ENCODE peak calls at places on chromosomes 2 and 18, in five cellular contexts. One of them, this sample, is unnamed.

GRCh38 chr18:35973650-35974049 is 1.2 kb downstream of the RMP24 start:
- DNase-seq in hepatocyte: no peak
- DNase-seq in IMR-90: no peak
- DNase-seq in transverse colon: no peak
- DNase-seq in heart right ventricle: no peak
- DNase-seq in this sample: no peak

GRCh38 chr18:46046126-46046525 is 25.9 kb downstream of the PSTPIP2 start:
- DNase-seq in IMR-90: no peak
- DNase-seq in transverse colon: no peak
- DNase-seq in heart right ventricle: no peak
- DNase-seq in hepatocyte: no peak
- DNase-seq in this sample: no peak

GRCh38 chr2:178069551-178069950 is 3.0 kb downstream of the PDE11A start:
- DNase-seq in IMR-90: no peak
- DNase-seq in hepatocyte: no peak
- DNase-seq in heart right ventricle: no peak
- DNase-seq in transverse colon: no peak
- DNase-seq in this sample: no peak

GRCh38 chr2:105129722-105130232 is 91.9 kb downstream of the MRPS9 start:
- DNase-seq in transverse colon: no peak
- DNase-seq in IMR-90: no peak
- DNase-seq in heart right ventricle: no peak
- DNase-seq in hepatocyte: no peak
- DNase-seq in this sample: no peak

GRCh38 chr2:180823546-180824141 is 156.8 kb upstream of the UBE2E3 start:
- DNase-seq in heart right ventricle: no peak
- DNase-seq in IMR-90: peak; percentile 57
- DNase-seq in transverse colon: no peak
- DNase-seq in hepatocyte: no peak
- DNase-seq in this sample: peak; percentile 5

GRCh38 chr2:29579495-29580178 is 341.7 kb downstream of the ALK start:
- DNase-seq in hepatocyte: no peak
- DNase-seq in transverse colon: no peak
- DNase-seq in IMR-90: no peak
- DNase-seq in heart right ventricle: no peak
- DNase-seq in this sample: no peak

GRCh38 chr2:165115258-165115657 is 88.6 kb downstream of the SCN3A start:
- DNase-seq in hepatocyte: no peak
- DNase-seq in transverse colon: no peak
- DNase-seq in heart right ventricle: no peak
- DNase-seq in IMR-90: no peak
- DNase-seq in this sample: no peak

GRCh38 chr2:162710282-162710891 is 128.2 kb downstream of the KCNH7 start:
- DNase-seq in IMR-90: no peak
- DNase-seq in transverse colon: peak; percentile 13
- DNase-seq in heart right ventricle: no peak
- DNase-seq in hepatocyte: peak; percentile 32
- DNase-seq in this sample: no peak

GRCh38 chr2:64524604-64525322 is 635 bp downstream of the AFTPH start:
- DNase-seq in transverse colon: peak; percentile 38
- DNase-seq in IMR-90: peak; percentile 7
- DNase-seq in heart right ventricle: no peak
- DNase-seq in hepatocyte: peak; percentile 60
- DNase-seq in this sample: no peak

GRCh38 chr2:157901325-157901724 is 25.2 kb upstream of the ACVR1 start:
- DNase-seq in heart right ventricle: no peak
- DNase-seq in transverse colon: no peak
- DNase-seq in IMR-90: no peak
- DNase-seq in hepatocyte: no peak
- DNase-seq in this sample: no peak

GRCh38 chr2:218566296-218566695 is 1.9 kb downstream of the USP37 start:
- DNase-seq in IMR-90: no peak
- DNase-seq in heart right ventricle: no peak
- DNase-seq in transverse colon: no peak
- DNase-seq in hepatocyte: no peak
- DNase-seq in this sample: no peak

GRCh38 chr2:80244905-80245584 is 59.5 kb downstream of the LRRTM1 start:
- DNase-seq in transverse colon: no peak
- DNase-seq in IMR-90: no peak
- DNase-seq in hepatocyte: no peak
- DNase-seq in heart right ventricle: no peak
- DNase-seq in this sample: no peak

GRCh38 chr18:75212626-75213110 is 2.1 kb downstream of the TSHZ1 start:
- DNase-seq in hepatocyte: peak; percentile 24
- DNase-seq in IMR-90: no peak
- DNase-seq in heart right ventricle: no peak
- DNase-seq in transverse colon: no peak
- DNase-seq in this sample: no peak

GRCh38 chr2:65602851-65603250 is 170.5 kb upstream of the SPRED2 start:
- DNase-seq in hepatocyte: no peak
- DNase-seq in heart right ventricle: no peak
- DNase-seq in IMR-90: no peak
- DNase-seq in transverse colon: no peak
- DNase-seq in this sample: no peak

GRCh38 chr2:47539228-47539627 is 136.3 kb downstream of the MSH2 start:
- DNase-seq in IMR-90: no peak
- DNase-seq in heart right ventricle: no peak
- DNase-seq in hepatocyte: no peak
- DNase-seq in transverse colon: no peak
- DNase-seq in this sample: no peak
- TF ChIP-seq CTCF in IMR-90: peak; percentile 13
- TF ChIP-seq CTCF in heart right ventricle: no peak
- TF ChIP-seq CTCF in hepatocyte: no peak
- TF ChIP-seq CTCF in transverse colon: no peak
- TF ChIP-seq CTCF in this sample: no peak

DNA sequence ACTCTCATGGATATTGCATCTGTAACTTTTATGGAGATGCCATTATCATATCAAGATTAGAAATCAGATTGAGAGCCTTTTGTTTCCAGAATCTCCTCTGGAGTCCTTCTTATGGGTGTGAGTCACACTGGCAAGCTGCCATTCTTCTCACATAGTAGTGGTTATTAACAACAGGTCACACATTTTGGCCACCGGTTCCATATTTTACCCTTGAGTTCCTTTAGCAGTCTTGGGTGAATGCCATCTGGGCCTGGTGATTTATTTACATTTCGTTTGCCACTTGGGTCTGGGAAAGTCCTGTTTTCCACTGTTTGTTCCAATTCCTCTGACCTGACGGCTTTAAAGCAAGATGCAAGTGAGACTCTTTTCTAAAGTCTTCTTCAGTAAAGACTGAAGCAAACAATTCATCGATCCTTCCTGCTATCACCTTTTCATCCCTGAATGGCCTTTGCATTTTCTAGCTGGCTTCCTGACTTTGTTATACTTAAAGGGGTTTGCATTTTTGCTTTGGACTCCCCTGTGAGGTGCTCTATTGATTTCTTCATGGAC is 80.5 kb upstream of the CAVIN2 start:
- DNase-seq in heart right ventricle: no peak
- DNase-seq in transverse colon: peak; percentile 56
- DNase-seq in IMR-90: peak; percentile 74
- DNase-seq in hepatocyte: no peak
- DNase-seq in this sample: no peak
- H3K4me3 ChIP-seq in heart right ventricle: no peak overlapping the region
- H3K4me3 ChIP-seq in transverse colon: no peak overlapping the region
- H3K4me3 ChIP-seq in IMR-90: no peak overlapping the region
- H3K4me3 ChIP-seq in hepatocyte: no peak overlapping the region
- H3K4me3 ChIP-seq in this sample: no peak overlapping the region

GRCh38 chr2:127371037-127371436 is 16.7 kb downstream of the MAP3K2 start:
- DNase-seq in hepatocyte: no peak
- DNase-seq in heart right ventricle: peak; percentile 35
- DNase-seq in IMR-90: no peak
- DNase-seq in transverse colon: no peak
- DNase-seq in this sample: no peak
- H3K36me3 ChIP-seq in hepatocyte: no peaks in the 10 kb centered on the region
- H3K36me3 ChIP-seq in heart right ventricle: peaks cover 5% of the 10 kb centered on the region
- H3K36me3 ChIP-seq in IMR-90: peaks cover 2% of the 10 kb centered on the region
- H3K36me3 ChIP-seq in transverse colon: no peaks in the 10 kb centered on the region
- H3K36me3 ChIP-seq in this sample: no peaks in the 10 kb centered on the region

GRCh38 chr2:5748391-5748790 is 56.2 kb downstream of the SOX11 start:
- DNase-seq in IMR-90: no peak
- DNase-seq in transverse colon: no peak
- DNase-seq in hepatocyte: no peak
- DNase-seq in heart right ventricle: no peak
- DNase-seq in this sample: no peak
- TF ChIP-seq CTCF in IMR-90: no peak
- TF ChIP-seq CTCF in transverse colon: no peak
- TF ChIP-seq CTCF in hepatocyte: no peak
- TF ChIP-seq CTCF in heart right ventricle: no peak
- TF ChIP-seq CTCF in this sample: no peak

DNA sequence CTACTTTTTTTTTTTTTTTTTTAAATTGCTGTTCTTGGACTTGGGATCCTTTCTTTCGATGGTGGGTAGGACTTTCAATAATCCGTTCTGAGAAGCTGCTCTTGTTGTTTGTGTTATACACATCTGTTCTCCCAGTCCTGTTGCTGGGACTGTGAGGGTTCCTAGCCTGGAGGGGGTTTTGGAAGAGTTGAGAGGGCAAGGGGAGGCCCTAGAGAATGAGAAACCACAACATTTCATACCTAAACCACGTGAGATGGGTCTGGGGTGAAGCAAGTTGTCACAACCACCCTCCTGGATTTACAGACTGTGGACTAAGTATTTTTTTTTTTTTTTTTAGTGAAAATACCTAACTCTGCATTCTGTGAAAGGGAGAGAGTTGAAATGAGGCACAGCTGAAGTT is 193.6 kb downstream of the PRKCE start:
- DNase-seq in IMR-90: no peak
- DNase-seq in transverse colon: no peak
- DNase-seq in hepatocyte: no peak
- DNase-seq in heart right ventricle: no peak
- DNase-seq in this sample: no peak
- H3K4me3 ChIP-seq in IMR-90: no peak overlapping the region
- H3K4me3 ChIP-seq in transverse colon: no peak overlapping the region
- H3K4me3 ChIP-seq in hepatocyte: no peak overlapping the region
- H3K4me3 ChIP-seq in heart right ventricle: no peak overlapping the region
- H3K4me3 ChIP-seq in this sample: no peak overlapping the region

DNA sequence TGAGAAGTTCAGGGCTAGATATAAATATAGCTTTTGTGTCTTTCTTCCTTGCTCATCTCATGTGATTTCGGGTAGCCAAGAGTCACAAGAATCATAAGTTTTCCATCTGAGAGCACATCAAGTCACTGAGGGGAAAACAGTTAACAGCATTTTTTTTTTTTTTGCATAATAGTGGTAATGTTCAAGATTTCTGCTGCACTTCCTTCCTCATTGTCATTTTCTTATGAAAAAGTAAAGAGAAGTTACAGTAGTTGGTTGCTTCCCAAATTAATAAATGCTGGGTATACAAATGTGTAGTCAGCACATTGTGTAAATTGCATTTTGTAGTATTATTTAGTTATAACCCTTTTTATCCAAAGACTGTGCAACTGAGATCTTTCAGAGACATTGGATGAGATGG is 93.6 kb downstream of the ZEB2 start:
- DNase-seq in heart right ventricle: no peak
- DNase-seq in IMR-90: no peak
- DNase-seq in hepatocyte: no peak
- DNase-seq in transverse colon: no peak
- DNase-seq in this sample: no peak
- H3K36me3 ChIP-seq in heart right ventricle: peaks cover 48% of the 10 kb centered on the region
- H3K36me3 ChIP-seq in IMR-90: peaks cover 11% of the 10 kb centered on the region
- H3K36me3 ChIP-seq in hepatocyte: no peaks in the 10 kb centered on the region
- H3K36me3 ChIP-seq in transverse colon: no peaks in the 10 kb centered on the region
- H3K36me3 ChIP-seq in this sample: peaks cover 3% of the 10 kb centered on the region

GRCh38 chr2:8533923-8534322 is 147.9 kb upstream of the ID2 start:
- DNase-seq in IMR-90: no peak
- DNase-seq in hepatocyte: no peak
- DNase-seq in heart right ventricle: no peak
- DNase-seq in transverse colon: no peak
- DNase-seq in this sample: no peak

GRCh38 chr2:8534386-8534728 is 147.5 kb upstream of the ID2 start:
- DNase-seq in heart right ventricle: no peak
- DNase-seq in transverse colon: no peak
- DNase-seq in IMR-90: no peak
- DNase-seq in hepatocyte: no peak
- DNase-seq in this sample: no peak

GRCh38 chr2:8535821-8536685 is 145.8 kb upstream of the ID2 start:
- DNase-seq in hepatocyte: no peak
- DNase-seq in transverse colon: no peak
- DNase-seq in heart right ventricle: no peak
- DNase-seq in IMR-90: no peak
- DNase-seq in this sample: no peak

GRCh38 chr2:8535398-8535755 is 146.5 kb upstream of the ID2 start:
- DNase-seq in hepatocyte: no peak
- DNase-seq in IMR-90: no peak
- DNase-seq in heart right ventricle: no peak
- DNase-seq in transverse colon: no peak
- DNase-seq in this sample: no peak

DNA sequence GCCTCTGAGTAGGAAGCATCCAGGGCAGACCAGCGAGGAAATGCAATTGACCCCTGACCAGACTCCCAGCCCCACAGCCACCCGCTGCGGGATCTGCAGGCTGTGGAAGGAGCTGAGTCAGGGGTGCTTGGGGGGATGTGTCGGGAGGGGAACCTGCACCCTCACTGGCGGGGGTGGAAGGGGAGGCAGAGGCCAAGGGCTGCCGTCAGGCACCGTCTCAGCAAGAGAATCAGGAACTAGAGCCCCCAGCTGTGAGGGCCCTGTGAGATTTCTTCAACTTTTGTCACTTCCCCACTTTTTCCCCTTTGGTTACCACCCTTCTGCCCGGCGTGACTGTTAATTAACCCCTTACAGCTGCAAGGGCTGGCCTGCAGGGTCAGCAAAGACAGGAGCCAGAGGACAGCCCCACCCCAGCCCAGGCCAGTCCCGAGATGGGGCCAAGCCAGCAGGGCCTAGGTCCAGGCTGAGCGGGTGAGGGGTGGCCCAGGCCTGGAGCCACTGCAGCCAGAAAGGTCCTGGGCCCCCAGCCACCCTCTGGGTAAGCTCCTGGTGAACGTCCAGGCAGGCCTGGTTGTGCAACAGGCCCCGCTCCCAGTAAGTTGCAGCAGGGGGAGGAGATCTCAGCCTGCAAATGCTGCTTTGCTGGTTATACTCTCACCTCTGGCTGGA is 147.0 kb upstream of the ID2 start:
- DNase-seq in heart right ventricle: peak; percentile 84
- DNase-seq in IMR-90: peak; percentile 33
- DNase-seq in transverse colon: peak; percentile 52
- DNase-seq in hepatocyte: peak; percentile 73
- DNase-seq in this sample: no peak
- TF ChIP-seq CTCF in heart right ventricle: no peak
- TF ChIP-seq CTCF in IMR-90: no peak
- TF ChIP-seq CTCF in transverse colon: no peak
- TF ChIP-seq CTCF in hepatocyte: no peak
- TF ChIP-seq CTCF in this sample: no peak

GRCh38 chr2:60515751-60516226 is 37.7 kb downstream of the BCL11A start:
- DNase-seq in IMR-90: peak; percentile 94
- DNase-seq in transverse colon: no peak
- DNase-seq in hepatocyte: peak; percentile 64
- DNase-seq in heart right ventricle: no peak
- DNase-seq in this sample: peak; percentile 49
- H3K4me3 ChIP-seq in IMR-90: no peak overlapping the region
- H3K4me3 ChIP-seq in transverse colon: no peak overlapping the region
- H3K4me3 ChIP-seq in hepatocyte: no peak overlapping the region
- H3K4me3 ChIP-seq in heart right ventricle: no peak overlapping the region
- H3K4me3 ChIP-seq in this sample: no peak overlapping the region

GRCh38 chr2:121232626-121233265 is 52.3 kb downstream of the TFCP2L1 start:
- DNase-seq in transverse colon: no peak
- DNase-seq in hepatocyte: no peak
- DNase-seq in heart right ventricle: no peak
- DNase-seq in IMR-90: no peak
- DNase-seq in this sample: no peak
- H3K36me3 ChIP-seq in transverse colon: no peaks in the 10 kb centered on the region
- H3K36me3 ChIP-seq in hepatocyte: no peaks in the 10 kb centered on the region
- H3K36me3 ChIP-seq in heart right ventricle: no peaks in the 10 kb centered on the region
- H3K36me3 ChIP-seq in IMR-90: no peaks in the 10 kb centered on the region
- H3K36me3 ChIP-seq in this sample: no peaks in the 10 kb centered on the region